ENCODE peak calls at places on chromosome 7, in six cellular contexts. A is activated CD4-positive, CD25-positive, alpha-beta regulatory T cell treated with anti-CD3 and anti-CD28 coated beads, Interleukin-2, amount 50 U/mL, for 24 hours; D is Right ventricle myocardium inferior; J is T-cell; O is gastroesophageal sphincter; R is psoas muscle. Q is an unnamed sample.

GRCh38 chr7:117493460-117493859 is 13.6 kb downstream of the CFTR start:
- ATAC-seq in J (no peak), O (no peak), R (no peak), D (no peak), A (no peak), Q (no peak)

GRCh38 chr7:138515001-138515528 is 55.0 kb downstream of the TRIM24 start:
- ATAC-seq in D (no peak), R (no peak), J (no peak), A (no peak), O (no peak), Q (no peak)

GRCh38 chr7:17939111-17939669 is 1.1 kb downstream of the SNX13 start:
- ATAC-seq in D (no peak), A (no peak), J (no peak), O (no peak), R (no peak), Q (peak)

GRCh38 chr7:158406817-158407216 is 180.8 kb downstream of the PTPRN2 start:
- ATAC-seq in O (no peak), D (peak), A (no peak), R (no peak), J (no peak), Q (no peak)

GRCh38 chr7:95531605-95532004 is 45.9 kb downstream of the ASB4 start:
- ATAC-seq in R (no peak), O (no peak), A (no peak), J (no peak), D (no peak), Q (no peak)

GRCh38 chr7:46291601-46292150 is 370.6 kb upstream of the IGFBP3 start:
- ATAC-seq in D (peak), J (no peak), R (peak), A (no peak), O (peak), Q (peak)

GRCh38 chr7:2612445-2613112 is 19.2 kb upstream of the TTYH3 start:
- ATAC-seq in D (no peak), A (no peak), O (no peak), R (no peak), J (no peak), Q (no peak)

GRCh38 chr7:27053153-27053552 is 42.6 kb downstream of the HOXA1 start:
- ATAC-seq in O (no peak), A (no peak), D (no peak), R (no peak), J (no peak), Q (no peak)

GRCh38 chr7:81492910-81493309 is 276.9 kb downstream of the HGF start:
- ATAC-seq in A (no peak), R (no peak), D (no peak), O (no peak), J (no peak), Q (no peak)

GRCh38 chr7:6614941-6615737 is at the start of gene ZNF853:
- ATAC-seq in R (no peak), D (peak), A (peak), O (peak), J (peak), Q (peak)

GRCh38 chr7:128913856-128914565 is 3.5 kb upstream of the KCP start:
- ATAC-seq in O (no peak), D (no peak), R (no peak), J (no peak), A (no peak), Q (no peak)

GRCh38 chr7:86932038-86932512 is 127.4 kb downstream of the ELAPOR2 start:
- ATAC-seq in A (no peak), J (no peak), R (peak), D (peak), O (peak), Q (peak)

GRCh38 chr7:74305987-74306736 is 17.0 kb downstream of the CLIP2 start:
- ATAC-seq in O (no peak), D (no peak), A (no peak), R (peak), J (no peak), Q (peak)

GRCh38 chr7:142017451-142017850 is 21.8 kb downstream of the MGAM start:
- ATAC-seq in A (no peak), J (no peak), R (no peak), D (no peak), O (no peak), Q (no peak)

GRCh38 chr7:24825315-24825917 is 68.2 kb upstream of the GSDME start:
- ATAC-seq in A (no peak), J (no peak), O (no peak), D (no peak), R (no peak), Q (no peak)

Q was measured in SK-N-SH treated with all-trans-retinoic acid at 6 μM for 48 hours.